ENCODE peak calls at places on chromosomes 11 and 22, in four cellular contexts. Z is left ventricle myocardium inferior, P is mucosa of descending colon, Y is OCI-LY7. L is an unnamed sample. For H3K36me3, the result is how much of the 10 kb centered on the place peaks cover.

GRCh38 chr11:34787899-34788298 is 128.3 kb downstream of the APIP start:
- DNase-seq in P (no peak), Z (no peak), Y (no peak), L (no peak)

GRCh38 chr22:21972293-21972779 is 10.3 kb downstream of the TOP3B start:
- DNase-seq in Z (no peak), Y (peak), P (no peak), L (no peak)

GRCh38 chr11:77400306-77400705 is 73.6 kb downstream of the PAK1 start:
- DNase-seq in Y (no peak), Z (no peak), P (no peak), L (no peak)

GRCh38 chr11:70619591-70619990 is 221.3 kb downstream of the CTTN start:
- DNase-seq in Y (no peak), P (no peak), Z (no peak), L (no peak)

GRCh38 chr11:70942593-70942992 is 309.8 kb downstream of the SHANK2 start:
- DNase-seq in Z (no peak), P (no peak), Y (peak), L (no peak)

GRCh38 chr11:72675221-72675620 is 999 bp upstream of the PDE2A start:
- DNase-seq in Z (no peak), Y (no peak), P (no peak), L (no peak)

GRCh38 chr11:31816467-31817053 is 5.4 kb upstream of the PAX6 start:
- DNase-seq in Y (no peak), P (no peak), Z (no peak), L (no peak)

GRCh38 chr11:78643676-78644056 is 69.0 kb upstream of the NARS2 start:
- DNase-seq in Z (no peak), P (no peak), Y (no peak), L (no peak)

GRCh38 chr11:93080146-93080759 is 110.8 kb downstream of the MTNR1B start:
- DNase-seq in Y (no peak), Z (no peak), P (no peak), L (no peak)

GRCh38 chr11:96051820-96052219 is 127.9 kb upstream of the MTMR2 start:
- DNase-seq in Z (no peak), Y (no peak), P (no peak), L (no peak)

GRCh38 chr11:72924568-72925190 is 110.5 kb downstream of the ATG16L2 start:
- DNase-seq in Z (no peak), P (no peak), Y (peak), L (no peak)

GRCh38 chr11:119780264-119780953 is 51.4 kb upstream of the NECTIN1 start:
- DNase-seq in Z (no peak), Y (no peak), P (no peak), L (no peak)

GRCh38 chr11:129209891-129210830 is 18.0 kb upstream of the ARHGAP32 start:
- DNase-seq in P (no peak), Y (no peak), Z (no peak), L (no peak)

GRCh38 chr11:26905368-26905767 is 88.5 kb upstream of the FIBIN start:
- DNase-seq in Z (no peak), Y (no peak), P (no peak), L (no peak)

GRCh38 chr22:44442856-44443595 is 55.0 kb downstream of the RTL6 start:
- DNase-seq in Z (no peak), Y (no peak), P (no peak), L (peak)

GRCh38 chr11:76292583-76293188 is 86.4 kb upstream of the WNT11 start:
- DNase-seq in Z (no peak), P (no peak), Y (no peak), L (no peak)

GRCh38 chr11:12280199-12280837 is 97.1 kb upstream of the PARVA start:
- DNase-seq in Y (no peak), P (no peak), Z (no peak), L (no peak)

DNA sequence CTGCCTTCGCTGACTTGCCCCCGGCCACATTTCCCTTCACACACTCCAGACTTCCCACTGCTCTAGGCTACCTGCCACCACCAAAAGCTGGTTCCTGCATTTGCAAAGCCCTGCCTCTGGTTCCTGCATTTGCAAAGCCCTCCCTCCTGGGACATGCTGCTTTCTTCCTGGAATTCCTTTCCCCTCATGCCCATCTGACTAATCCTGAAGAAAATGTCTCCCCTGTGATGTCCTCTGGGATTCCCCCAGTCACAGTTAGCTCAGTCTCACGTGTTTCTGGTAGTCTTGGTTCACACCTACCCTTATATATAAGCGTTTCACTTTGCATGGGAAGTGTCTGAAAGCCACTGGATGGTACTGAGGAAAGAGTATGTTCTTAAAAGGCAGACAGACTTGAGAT is 206.9 kb downstream of the DBX1 start:
- DNase-seq in Y (no peak), P (no peak), Z (no peak), L (no peak)
- H3K4me3 ChIP-seq in Y (no peak), P (no peak), Z (no peak), L (no peak)

GRCh38 chr11:102831709-102832492 is 11.5 kb downstream of the MMP3 start:
- DNase-seq in Z (no peak), Y (no peak), P (no peak), L (no peak)
- TF ChIP-seq CTCF in Z (no peak), Y (no peak), P (no peak), L (no peak)

DNA sequence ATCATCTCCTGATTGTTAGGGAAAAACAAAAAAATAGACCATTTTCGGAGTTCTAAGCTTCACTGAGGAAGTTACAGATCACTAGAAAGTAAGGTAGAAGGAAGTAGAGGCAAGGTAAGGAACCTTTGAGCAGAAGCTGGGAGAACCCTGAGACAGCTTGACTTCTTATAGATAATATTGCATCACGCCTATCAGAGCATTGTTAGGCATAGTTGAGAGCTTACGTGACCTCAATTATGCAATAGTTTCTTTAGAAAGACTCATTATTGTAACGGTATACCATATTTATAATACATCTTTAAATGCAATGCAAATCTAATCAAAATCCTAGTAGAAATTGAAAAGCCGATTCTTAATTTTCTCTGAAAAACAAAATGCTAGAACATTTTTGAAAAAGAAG is 4.9 kb downstream of the TBRG1 start:
- DNase-seq in Z (no peak), Y (no peak), P (no peak), L (no peak)
- H3K36me3 ChIP-seq in Z (half or more), Y (half or more), P (under half), L (half or more)

GRCh38 chr22:36257948-36258674 is 5.2 kb downstream of the APOL1 start:
- DNase-seq in Z (no peak), Y (no peak), P (no peak), L (no peak)
- H3K4me3 ChIP-seq in Z (no peak), Y (no peak), P (no peak), L (no peak)

L was measured in upper lobe of right lung.